ENCODE peak calls at places on chromosomes 12 and 14, in four cellular contexts. One of them, this sample, is unnamed.

GRCh38 chr12:41545761-41546160 is 357.6 kb downstream of the PDZRN4 start:
- DNase-seq in NCI-H69: no peak
- DNase-seq in foreskin fibroblast: no peak
- DNase-seq in activated effector memory CD4-positive, alpha-beta T cell treated with anti-CD3 and anti-CD28 coated beads, Interleukin-2, amount 50 U/mL, for 16 hours: no peak
- DNase-seq in this sample: no peak

GRCh38 chr12:128644664-128645296 is 179.0 kb downstream of the SLC15A4 start:
- DNase-seq in NCI-H69: peak
- DNase-seq in foreskin fibroblast: no peak
- DNase-seq in activated effector memory CD4-positive, alpha-beta T cell treated with anti-CD3 and anti-CD28 coated beads, Interleukin-2, amount 50 U/mL, for 16 hours: no peak
- DNase-seq in this sample: no peak

GRCh38 chr12:51547606-51548005 is 43.4 kb upstream of the SCN8A start:
- DNase-seq in NCI-H69: no peak
- DNase-seq in foreskin fibroblast: no peak
- DNase-seq in activated effector memory CD4-positive, alpha-beta T cell treated with anti-CD3 and anti-CD28 coated beads, Interleukin-2, amount 50 U/mL, for 16 hours: no peak
- DNase-seq in this sample: no peak

GRCh38 chr14:92473261-92473946 is 40.2 kb upstream of the RIN3 start:
- DNase-seq in NCI-H69: no peak
- DNase-seq in foreskin fibroblast: peak
- DNase-seq in activated effector memory CD4-positive, alpha-beta T cell treated with anti-CD3 and anti-CD28 coated beads, Interleukin-2, amount 50 U/mL, for 16 hours: no peak
- DNase-seq in this sample: no peak

GRCh38 chr12:85057370-85057963 is 21.3 kb downstream of the LRRIQ1 start:
- DNase-seq in NCI-H69: peak
- DNase-seq in foreskin fibroblast: peak
- DNase-seq in activated effector memory CD4-positive, alpha-beta T cell treated with anti-CD3 and anti-CD28 coated beads, Interleukin-2, amount 50 U/mL, for 16 hours: no peak
- DNase-seq in this sample: no peak

GRCh38 chr14:92657457-92658142 is 90.8 kb downstream of the LGMN start:
- DNase-seq in NCI-H69: no peak
- DNase-seq in foreskin fibroblast: no peak
- DNase-seq in activated effector memory CD4-positive, alpha-beta T cell treated with anti-CD3 and anti-CD28 coated beads, Interleukin-2, amount 50 U/mL, for 16 hours: no peak
- DNase-seq in this sample: no peak

GRCh38 chr12:109739747-109740693 is 26.4 kb downstream of the FAM222A start:
- DNase-seq in NCI-H69: peak
- DNase-seq in foreskin fibroblast: no peak
- DNase-seq in activated effector memory CD4-positive, alpha-beta T cell treated with anti-CD3 and anti-CD28 coated beads, Interleukin-2, amount 50 U/mL, for 16 hours: peak
- DNase-seq in this sample: no peak

GRCh38 chr14:67133595-67134441 is 55.4 kb upstream of the GARIN2 start:
- DNase-seq in NCI-H69: no peak
- DNase-seq in foreskin fibroblast: no peak
- DNase-seq in activated effector memory CD4-positive, alpha-beta T cell treated with anti-CD3 and anti-CD28 coated beads, Interleukin-2, amount 50 U/mL, for 16 hours: no peak
- DNase-seq in this sample: no peak

GRCh38 chr12:101671157-101671791 is 26.2 kb upstream of the CHPT1 start:
- DNase-seq in NCI-H69: no peak
- DNase-seq in foreskin fibroblast: no peak
- DNase-seq in activated effector memory CD4-positive, alpha-beta T cell treated with anti-CD3 and anti-CD28 coated beads, Interleukin-2, amount 50 U/mL, for 16 hours: peak
- DNase-seq in this sample: no peak

GRCh38 chr12:69686731-69687130 is 12.4 kb downstream of the BEST3 start:
- DNase-seq in NCI-H69: no peak
- DNase-seq in foreskin fibroblast: no peak
- DNase-seq in activated effector memory CD4-positive, alpha-beta T cell treated with anti-CD3 and anti-CD28 coated beads, Interleukin-2, amount 50 U/mL, for 16 hours: no peak
- DNase-seq in this sample: no peak

GRCh38 chr14:20350860-20351259 is 7.4 kb downstream of the PARP2 start:
- DNase-seq in NCI-H69: no peak
- DNase-seq in foreskin fibroblast: no peak
- DNase-seq in activated effector memory CD4-positive, alpha-beta T cell treated with anti-CD3 and anti-CD28 coated beads, Interleukin-2, amount 50 U/mL, for 16 hours: no peak
- DNase-seq in this sample: no peak

GRCh38 chr12:67410246-67410645 is 141.1 kb downstream of the CAND1 start:
- DNase-seq in NCI-H69: no peak
- DNase-seq in foreskin fibroblast: no peak
- DNase-seq in activated effector memory CD4-positive, alpha-beta T cell treated with anti-CD3 and anti-CD28 coated beads, Interleukin-2, amount 50 U/mL, for 16 hours: no peak
- DNase-seq in this sample: no peak

GRCh38 chr12:83866477-83866876 is 1046.1 kb downstream of the SLC6A15 start:
- DNase-seq in NCI-H69: no peak
- DNase-seq in foreskin fibroblast: no peak
- DNase-seq in activated effector memory CD4-positive, alpha-beta T cell treated with anti-CD3 and anti-CD28 coated beads, Interleukin-2, amount 50 U/mL, for 16 hours: no peak
- DNase-seq in this sample: no peak

GRCh38 chr12:108360487-108360886 is 21.4 kb upstream of the CMKLR1 start:
- DNase-seq in NCI-H69: no peak
- DNase-seq in foreskin fibroblast: no peak
- DNase-seq in activated effector memory CD4-positive, alpha-beta T cell treated with anti-CD3 and anti-CD28 coated beads, Interleukin-2, amount 50 U/mL, for 16 hours: no peak
- DNase-seq in this sample: no peak

GRCh38 chr14:64841121-64841611 is 38.5 kb downstream of the SPTB start:
- DNase-seq in NCI-H69: peak
- DNase-seq in foreskin fibroblast: peak
- DNase-seq in activated effector memory CD4-positive, alpha-beta T cell treated with anti-CD3 and anti-CD28 coated beads, Interleukin-2, amount 50 U/mL, for 16 hours: no peak
- DNase-seq in this sample: no peak

GRCh38 chr14:45486599-45486998 is 233.6 kb upstream of the MIS18BP1 start:
- DNase-seq in NCI-H69: no peak
- DNase-seq in foreskin fibroblast: no peak
- DNase-seq in activated effector memory CD4-positive, alpha-beta T cell treated with anti-CD3 and anti-CD28 coated beads, Interleukin-2, amount 50 U/mL, for 16 hours: no peak
- DNase-seq in this sample: no peak

GRCh38 chr12:89212339-89212771 is 139.9 kb downstream of the DUSP6 start:
- DNase-seq in NCI-H69: peak
- DNase-seq in foreskin fibroblast: no peak
- DNase-seq in activated effector memory CD4-positive, alpha-beta T cell treated with anti-CD3 and anti-CD28 coated beads, Interleukin-2, amount 50 U/mL, for 16 hours: no peak
- DNase-seq in this sample: no peak

GRCh38 chr14:54805080-54805479 is 97.5 kb downstream of the GCH1 start:
- DNase-seq in NCI-H69: no peak
- DNase-seq in foreskin fibroblast: no peak
- DNase-seq in activated effector memory CD4-positive, alpha-beta T cell treated with anti-CD3 and anti-CD28 coated beads, Interleukin-2, amount 50 U/mL, for 16 hours: no peak
- DNase-seq in this sample: no peak